ENCODE peak calls at places on chromosomes 5 and 9, in four cellular contexts. K, C, Q and E are unnamed samples.

GRCh38 chr9:128139621-128140020 is 9.6 kb upstream of the LCN2 start:
- DNase-seq in C (no peak), Q (no peak), K (no peak), E (no peak)

GRCh38 chr9:84315278-84315877 is 25.2 kb downstream of the SLC28A3 start:
- DNase-seq in Q (peak; percentile 60), C (peak; percentile 72), K (peak; percentile 49), E (peak; percentile 55)

GRCh38 chr5:20660588-20660987 is 672.6 kb upstream of the CDH18 start:
- DNase-seq in C (no peak), K (no peak), Q (no peak), E (no peak)

GRCh38 chr5:129906177-129906887 is 2.1 kb downstream of the CHSY3 start:
- DNase-seq in K (no peak), C (peak; percentile 53), Q (no peak), E (peak; percentile 39)

GRCh38 chr5:24642022-24642421 is 2.8 kb downstream of the CDH10 start:
- DNase-seq in C (peak; percentile 26), Q (peak; percentile 50), K (no peak), E (no peak)

GRCh38 chr5:348726-349125 is 27.2 kb downstream of the AHRR start:
- DNase-seq in K (no peak), Q (no peak), C (no peak), E (no peak)

GRCh38 chr5:107331882-107332281 is 338.9 kb downstream of the EFNA5 start:
- DNase-seq in K (no peak), Q (no peak), C (no peak), E (no peak)

GRCh38 chr9:92151691-92152393 is 36.6 kb upstream of the SPTLC1 start:
- DNase-seq in K (no peak), Q (peak; percentile 88), C (peak; percentile 86), E (no peak)

GRCh38 chr9:13450723-13451122 is 171.2 kb upstream of the MPDZ start:
- DNase-seq in Q (no peak), K (no peak), C (no peak), E (no peak)

GRCh38 chr5:88542786-88543185 is 274.1 kb upstream of the TMEM161B start:
- DNase-seq in C (no peak), K (no peak), Q (no peak), E (no peak)

GRCh38 chr9:91783411-91783810 is 166.6 kb downstream of the ROR2 start:
- DNase-seq in C (no peak), Q (no peak), K (no peak), E (no peak)

GRCh38 chr5:75566710-75567309 is 44.4 kb upstream of the ANKDD1B start:
- DNase-seq in Q (no peak), K (peak; percentile 20), C (peak; percentile 92), E (no peak)

GRCh38 chr9:98998441-98999151 is 54.9 kb downstream of the COL15A1 start:
- DNase-seq in C (peak; percentile 67), Q (peak; percentile 79), K (no peak), E (peak; percentile 89)

GRCh38 chr9:34256104-34256503 is 73.0 kb downstream of the KIF24 start:
- DNase-seq in K (no peak), Q (peak; percentile 40), C (peak; percentile 9), E (peak; percentile 43)

GRCh38 chr5:10243660-10244240 is 5.9 kb downstream of the ATPSCKMT start:
- DNase-seq in K (no peak), C (no peak), Q (no peak), E (no peak)

GRCh38 chr5:75053286-75054109 is 1.1 kb upstream of the GCNT4 start:
- DNase-seq in C (peak; percentile 65), Q (peak; percentile 30), K (no peak), E (peak; percentile 55)

GRCh38 chr9:134605351-134605968 is 36.1 kb upstream of the COL5A1 start:
- DNase-seq in C (no peak), Q (no peak), K (no peak), E (no peak)

GRCh38 chr9:121916008-121916407 is 177.1 kb downstream of the TTLL11 start:
- DNase-seq in C (peak; percentile 24), K (no peak), Q (no peak), E (no peak)

GRCh38 chr9:108885643-108886348 is 23.7 kb downstream of the ACTL7A start:
- DNase-seq in Q (peak; percentile 60), C (peak; percentile 76), K (peak; percentile 23), E (no peak)

GRCh38 chr9:132023409-132024180 is 56.1 kb downstream of the MED27 start:
- DNase-seq in C (no peak), Q (peak; percentile 63), K (no peak), E (no peak)

GRCh38 chr5:3856036-3856435 is 260.4 kb downstream of the IRX1 start:
- DNase-seq in Q (no peak), C (no peak), K (no peak), E (no peak)

GRCh38 chr5:112226215-112226614 is 192.9 kb downstream of the EPB41L4A start:
- DNase-seq in K (no peak), C (no peak), Q (no peak), E (no peak)

GRCh38 chr5:179577286-179577960 is 27.1 kb downstream of the RUFY1 start:
- DNase-seq in K (no peak), Q (no peak), C (no peak), E (no peak)

GRCh38 chr9:86741311-86742215 is 205.7 kb downstream of the GAS1 start:
- DNase-seq in K (no peak), Q (no peak), C (peak; percentile 53), E (no peak)

GRCh38 chr5:73822276-73822988 is 196.4 kb downstream of the ARHGEF28 start:
- DNase-seq in Q (no peak), C (no peak), K (no peak), E (no peak)

GRCh38 chr5:169595172-169595820 is 11.7 kb downstream of the SPDL1 start:
- DNase-seq in C (no peak), K (no peak), Q (no peak), E (no peak)

GRCh38 chr5:60630836-60631235 is 69.1 kb downstream of the DEPDC1B start:
- DNase-seq in C (no peak), Q (no peak), K (no peak), E (no peak)

GRCh38 chr5:150278046-150278760 is 11.4 kb downstream of the CAMK2A start:
- DNase-seq in Q (no peak), C (no peak), K (no peak), E (no peak)

GRCh38 chr9:114163517-114163924 is 8.2 kb downstream of the COL27A1 start:
- DNase-seq in C (peak; percentile 69), K (no peak), Q (no peak), E (peak; percentile 60)

GRCh38 chr9:99779277-99779676 is 42.4 kb upstream of the NR4A3 start:
- DNase-seq in K (no peak), Q (no peak), C (no peak), E (no peak)

DNA sequence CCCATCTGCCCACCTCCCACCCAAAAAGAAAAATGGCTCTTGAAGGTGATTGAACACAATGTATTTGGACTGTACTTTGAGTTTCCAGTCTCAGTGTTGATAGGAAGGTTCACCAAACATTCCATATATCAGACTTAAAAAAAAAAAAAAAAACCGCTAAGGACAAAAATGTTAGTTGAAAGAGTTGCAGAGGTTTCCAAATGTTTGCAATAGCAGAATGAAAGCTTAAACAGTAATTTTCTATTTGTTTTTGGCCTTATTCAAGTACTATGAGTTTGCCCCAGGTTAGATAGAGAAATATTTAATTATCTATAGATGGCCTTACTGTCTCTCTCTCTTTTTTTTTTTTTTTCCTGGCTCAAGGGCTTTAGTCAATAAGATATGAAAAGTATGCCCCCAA is 6.1 kb downstream of the LRRTM2 start:
- DNase-seq in Q (no peak), K (no peak), C (no peak), E (no peak)
- H3K4me1 ChIP-seq in Q (peaks cover 4% of the 10 kb centered on the region), K (no peaks in the 10 kb centered on the region), C (no peaks in the 10 kb centered on the region), E (peaks cover 3% of the 10 kb centered on the region)

GRCh38 chr5:103953601-103954382 is 391.2 kb upstream of the NUDT12 start:
- DNase-seq in K (no peak), C (no peak), Q (no peak), E (no peak)
- H3K4me1 ChIP-seq in K (no peaks in the 10 kb centered on the region), C (no peaks in the 10 kb centered on the region), Q (peaks cover 7% of the 10 kb centered on the region), E (no peaks in the 10 kb centered on the region)

DNA sequence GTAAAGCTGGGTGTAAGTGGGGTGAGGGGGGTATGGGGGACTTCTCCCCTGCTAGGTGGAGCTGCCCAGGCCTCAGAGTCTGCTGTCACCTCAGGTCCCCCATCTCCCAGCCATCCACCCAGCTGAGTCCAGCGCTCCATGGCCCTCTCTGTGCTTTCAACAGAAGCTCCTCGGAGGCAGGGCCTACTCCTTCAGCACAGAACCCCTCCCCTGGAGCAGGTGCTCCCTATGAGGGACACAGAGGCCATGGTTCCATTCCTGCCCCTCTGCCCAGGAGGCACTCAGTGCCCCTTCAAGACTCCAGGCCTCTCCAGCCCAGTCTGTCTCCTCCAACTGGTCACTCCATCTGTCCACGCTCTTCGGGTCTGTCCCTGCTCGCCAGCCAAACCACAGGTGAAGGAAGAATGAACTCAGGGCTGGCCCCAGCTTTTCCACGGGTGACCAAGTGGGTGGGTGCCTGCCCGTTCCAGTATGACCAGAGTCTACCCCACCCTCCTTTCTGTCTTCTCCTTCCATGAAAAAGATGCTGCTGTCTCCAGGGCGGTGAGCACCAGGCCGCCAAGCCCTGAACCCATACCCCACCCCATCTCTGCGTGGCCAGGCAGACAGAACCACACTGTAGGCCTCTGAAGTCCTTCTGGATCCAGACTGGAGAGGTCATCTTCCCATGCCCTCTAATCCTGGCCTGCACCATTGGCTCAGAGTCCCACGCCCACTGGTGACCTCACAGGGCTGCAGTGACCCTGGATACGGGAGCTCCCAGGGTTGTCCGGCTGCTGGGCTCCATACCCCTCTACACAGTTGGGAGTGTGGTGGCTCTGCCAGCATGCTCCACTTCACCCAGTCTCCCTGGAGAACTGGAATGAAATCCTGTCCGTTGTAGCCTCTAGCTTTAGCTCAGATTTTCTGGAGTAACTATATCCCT is 11.9 kb downstream of the GBGT1 start:
- DNase-seq in K (no peak), Q (no peak), C (no peak), E (no peak)
- H3K4me1 ChIP-seq in K (peaks cover 16% of the 10 kb centered on the region), Q (peaks cover 9% of the 10 kb centered on the region), C (peaks cover 5% of the 10 kb centered on the region), E (peaks cover 5% of the 10 kb centered on the region)

GRCh38 chr5:68240771-68241170 is 25.2 kb downstream of the PIK3R1 start:
- DNase-seq in K (no peak), Q (no peak), C (no peak), E (no peak)

GRCh38 chr5:68240196-68240595 is 24.6 kb downstream of the PIK3R1 start:
- DNase-seq in Q (no peak), C (no peak), K (no peak), E (no peak)

GRCh38 chr5:68239485-68239884 is 23.9 kb downstream of the PIK3R1 start:
- DNase-seq in K (no peak), C (peak; percentile 90), Q (peak; percentile 78), E (no peak)

GRCh38 chr5:68233075-68233474 is 17.5 kb downstream of the PIK3R1 start:
- DNase-seq in Q (no peak), C (no peak), K (no peak), E (no peak)

GRCh38 chr5:68237715-68238114 is 22.2 kb downstream of the PIK3R1 start:
- DNase-seq in Q (no peak), K (no peak), C (no peak), E (no peak)
- H3K4me1 ChIP-seq in Q (peaks cover 27% of the 10 kb centered on the region), K (no peaks in the 10 kb centered on the region), C (peaks cover 10% of the 10 kb centered on the region), E (no peaks in the 10 kb centered on the region)

DNA sequence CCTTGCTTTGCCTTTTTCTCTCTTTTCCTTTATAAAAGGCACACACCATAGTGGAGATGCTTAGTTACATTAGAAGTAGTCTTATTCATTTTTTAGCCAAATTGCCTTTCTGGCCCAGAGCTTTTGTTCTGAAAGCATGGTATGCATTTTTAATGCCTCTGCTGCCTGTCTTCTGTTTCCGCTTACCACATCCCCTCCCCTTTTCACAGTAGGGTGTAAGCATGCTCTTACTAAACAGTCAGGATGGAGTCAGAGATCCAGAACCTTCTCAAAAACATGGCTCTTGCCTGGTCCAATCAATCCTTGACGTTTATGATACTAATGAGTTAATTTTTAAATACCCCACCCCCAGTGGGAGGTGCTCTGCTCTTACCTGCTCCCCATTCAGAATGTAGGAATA is 22.5 kb downstream of the PPP3R2 start:
- DNase-seq in K (no peak), Q (no peak), C (no peak), E (no peak)
- H3K4me1 ChIP-seq in K (no peaks in the 10 kb centered on the region), Q (no peaks in the 10 kb centered on the region), C (no peaks in the 10 kb centered on the region), E (peaks cover 15% of the 10 kb centered on the region)

GRCh38 chr5:132414634-132415377 is 45.3 kb downstream of the SLC22A5 start:
- DNase-seq in Q (no peak), K (no peak), C (peak; percentile 59), E (no peak)
- H3K4me1 ChIP-seq in Q (peaks cover 2% of the 10 kb centered on the region), K (peaks cover 3% of the 10 kb centered on the region), C (peaks cover 25% of the 10 kb centered on the region), E (no peaks in the 10 kb centered on the region)